ENCODE peak calls at places on chromosomes 5 and 9, in nine cellular contexts. T is choroid plexus epithelial cell, R is neural progenitor cell, M is RWPE1, P is endothelial cell, H is neural crest cell, U is progenitor cell of endocrine pancreas, L is GM12878, S is PC-3. N is an unnamed sample.

GRCh38 chr5:80372780-80373179 is 35.1 kb upstream of the ZFYVE16 start:
- DNase-seq in S (no peak), M (no peak), R (no peak), H (no peak), L (no peak), T (no peak), U (no peak), P (no peak), N (no peak)

GRCh38 chr5:119355636-119356383 is at the start of gene TNFAIP8:
- DNase-seq in P (peak), L (no peak), H (peak), S (peak), T (peak), M (peak), R (peak), U (peak), N (peak)

GRCh38 chr5:19988447-19988846 is 447 bp upstream of the CDH18 start:
- DNase-seq in H (no peak), U (no peak), T (no peak), P (no peak), S (no peak), R (no peak), L (no peak), M (no peak), N (no peak)

GRCh38 chr5:107668933-107669542 is 1.7 kb downstream of the EFNA5 start:
- DNase-seq in M (peak), S (peak), P (peak), H (no peak), T (peak), R (peak), U (no peak), L (no peak), N (no peak)

GRCh38 chr5:135196483-135196882 is 162.5 kb upstream of the PITX1 start:
- DNase-seq in T (no peak), U (no peak), P (no peak), L (no peak), R (no peak), M (no peak), S (no peak), H (no peak), N (no peak)

GRCh38 chr9:112186695-112187094 is 11.6 kb upstream of the SUSD1 start:
- DNase-seq in M (no peak), S (peak), H (no peak), T (no peak), L (no peak), R (no peak), P (no peak), U (no peak), N (no peak)

GRCh38 chr9:23380821-23381220 is 445.2 kb downstream of the ELAVL2 start:
- DNase-seq in S (peak), U (no peak), T (no peak), P (no peak), R (no peak), H (no peak), L (no peak), M (no peak), N (no peak)

GRCh38 chr9:78121488-78121887 is 89.9 kb upstream of the GNAQ start:
- DNase-seq in L (no peak), H (peak), M (peak), U (peak), T (peak), R (peak), S (peak), P (peak), N (peak)

GRCh38 chr5:144812770-144813169 is 642.1 kb downstream of the KCTD16 start:
- DNase-seq in T (peak), M (peak), R (no peak), L (no peak), S (peak), H (no peak), P (no peak), U (no peak), N (no peak)

GRCh38 chr5:114450516-114450909 is 88.6 kb downstream of the KCNN2 start:
- DNase-seq in T (peak), L (no peak), R (peak), H (no peak), U (no peak), P (no peak), S (peak), M (no peak), N (no peak)

GRCh38 chr9:37433754-37434435 is 11.4 kb downstream of the GRHPR start:
- DNase-seq in S (no peak), P (no peak), T (no peak), M (no peak), H (peak), U (no peak), R (peak), L (no peak), N (no peak)

GRCh38 chr9:27353405-27354229 is 56.7 kb upstream of the EQTN start:
- DNase-seq in S (no peak), T (no peak), R (peak), U (no peak), P (no peak), L (peak), M (no peak), H (no peak), N (no peak)

GRCh38 chr5:17185776-17186175 is 31.7 kb upstream of the BASP1 start:
- DNase-seq in T (peak), S (peak), L (no peak), M (no peak), U (no peak), P (no peak), H (no peak), R (no peak), N (no peak)

GRCh38 chr5:170755679-170756456 is 27.7 kb upstream of the GABRP start:
- DNase-seq in S (peak), L (no peak), R (no peak), U (no peak), M (no peak), P (no peak), T (peak), H (no peak), N (no peak)

GRCh38 chr5:132065351-132065937 is 5.0 kb downstream of the IL3 start:
- DNase-seq in L (peak), T (peak), S (peak), H (peak), M (peak), P (peak), R (peak), U (peak), N (peak)

GRCh38 chr5:146365618-146366017 is 27.0 kb downstream of the POU4F3 start:
- DNase-seq in R (peak), L (no peak), P (no peak), H (no peak), S (no peak), U (no peak), M (no peak), T (no peak), N (no peak)

GRCh38 chr5:6831678-6832077 is 118.4 kb downstream of the TENT4A start:
- DNase-seq in T (no peak), U (no peak), M (no peak), P (no peak), R (no peak), H (no peak), L (no peak), S (no peak), N (no peak)
- TF ChIP-seq CTCF in T (no peak), U (peak), M (no peak), P (no peak), R (no peak), H (no peak), L (no peak), S (no peak), N (no peak)

GRCh38 chr9:86042226-86042625 is 57.1 kb downstream of the GOLM1 start:
- DNase-seq in T (no peak), S (no peak), M (no peak), U (no peak), L (no peak), P (no peak), H (no peak), R (no peak), N (no peak)

GRCh38 chr9:86043586-86043985 is 55.8 kb downstream of the GOLM1 start:
- DNase-seq in L (no peak), H (no peak), S (no peak), R (no peak), P (no peak), T (no peak), U (no peak), M (no peak), N (no peak)

GRCh38 chr9:86045654-86046053 is 53.7 kb downstream of the GOLM1 start:
- DNase-seq in T (no peak), L (no peak), U (no peak), M (no peak), H (no peak), S (no peak), P (no peak), R (no peak), N (no peak)

GRCh38 chr9:86046080-86046636 is 53.2 kb downstream of the GOLM1 start:
- DNase-seq in L (no peak), U (no peak), H (no peak), R (no peak), M (no peak), S (peak), P (no peak), T (no peak), N (no peak)

DNA sequence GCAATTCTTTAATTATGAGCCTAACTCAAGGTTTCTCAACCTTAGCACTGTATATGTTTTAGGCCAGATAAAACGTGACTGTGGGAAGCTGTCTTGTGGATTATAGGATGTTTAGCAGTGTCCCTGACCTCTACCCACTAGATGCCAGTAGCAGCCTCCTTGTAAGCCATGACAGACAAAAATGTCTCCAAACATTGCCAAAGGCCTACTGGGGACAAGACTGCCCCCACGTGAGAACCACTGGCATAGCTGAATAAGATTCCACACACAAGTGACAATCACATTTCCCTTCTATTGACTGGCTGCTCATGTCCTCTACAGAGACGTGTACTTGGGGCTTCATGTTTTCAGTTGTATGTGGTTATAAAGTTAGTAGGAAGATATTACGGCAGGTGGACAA is 55.4 kb downstream of the GOLM1 start:
- DNase-seq in P (no peak), H (no peak), L (no peak), M (no peak), R (peak), T (no peak), S (peak), U (no peak), N (no peak)
- TF ChIP-seq CTCF in P (no peak), H (peak), L (no peak), M (no peak), R (peak), T (peak), S (peak), U (no peak), N (no peak)

DNA sequence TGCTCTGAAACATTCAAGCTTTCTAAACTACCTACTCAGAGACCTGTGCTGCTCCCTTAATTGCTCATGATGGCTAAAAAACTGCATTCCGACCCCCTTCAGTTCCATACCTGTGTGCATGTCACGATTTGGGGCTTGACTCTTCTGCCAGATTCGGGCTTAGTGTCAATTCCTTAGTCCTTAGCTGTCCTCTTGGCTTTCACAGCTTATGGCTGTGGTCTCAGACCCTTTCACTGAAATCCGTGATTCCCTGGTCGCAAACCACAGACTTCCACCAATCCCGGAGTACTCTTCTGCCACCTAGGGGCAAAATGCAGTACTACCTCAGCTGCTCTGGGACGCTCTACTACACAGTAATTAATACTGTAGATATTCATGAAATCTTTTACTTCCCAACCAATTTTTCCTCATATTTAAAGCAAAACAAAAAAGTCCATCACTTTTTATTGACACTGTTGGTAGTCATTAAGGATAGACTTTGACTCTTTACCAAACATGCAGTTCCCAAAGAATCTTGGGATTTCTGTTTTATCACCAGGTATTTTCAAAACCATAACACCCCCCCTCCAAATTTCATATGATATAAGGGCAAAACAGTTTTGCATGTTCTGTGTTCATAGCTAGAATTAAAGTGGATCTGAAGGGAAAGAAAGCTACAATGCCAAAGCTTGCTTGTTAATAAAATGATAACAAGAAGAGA is 617.4 kb downstream of the SLCO4C1 start:
- DNase-seq in H (peak), R (peak), M (peak), S (peak), T (peak), L (peak), U (peak), P (peak), N (peak)
- TF ChIP-seq CTCF in H (peak), R (peak), M (peak), S (peak), T (peak), L (peak), U (peak), P (peak), N (peak)

GRCh38 chr9:85420750-85421149 is 321.0 kb downstream of the AGTPBP1 start:
- DNase-seq in P (peak), T (peak), L (no peak), H (peak), U (no peak), M (no peak), S (no peak), R (peak), N (no peak)

GRCh38 chr9:85430659-85431370 is 310.9 kb downstream of the AGTPBP1 start:
- DNase-seq in U (no peak), T (no peak), H (no peak), M (no peak), L (no peak), P (no peak), S (no peak), R (no peak), N (no peak)

GRCh38 chr9:85427749-85428148 is 314.0 kb downstream of the AGTPBP1 start:
- DNase-seq in U (no peak), M (no peak), S (no peak), T (no peak), H (no peak), P (no peak), R (no peak), L (no peak), N (no peak)

GRCh38 chr9:85421641-85422040 is 320.1 kb downstream of the AGTPBP1 start:
- DNase-seq in P (no peak), S (no peak), R (no peak), M (no peak), U (no peak), L (no peak), T (no peak), H (no peak), N (no peak)

DNA sequence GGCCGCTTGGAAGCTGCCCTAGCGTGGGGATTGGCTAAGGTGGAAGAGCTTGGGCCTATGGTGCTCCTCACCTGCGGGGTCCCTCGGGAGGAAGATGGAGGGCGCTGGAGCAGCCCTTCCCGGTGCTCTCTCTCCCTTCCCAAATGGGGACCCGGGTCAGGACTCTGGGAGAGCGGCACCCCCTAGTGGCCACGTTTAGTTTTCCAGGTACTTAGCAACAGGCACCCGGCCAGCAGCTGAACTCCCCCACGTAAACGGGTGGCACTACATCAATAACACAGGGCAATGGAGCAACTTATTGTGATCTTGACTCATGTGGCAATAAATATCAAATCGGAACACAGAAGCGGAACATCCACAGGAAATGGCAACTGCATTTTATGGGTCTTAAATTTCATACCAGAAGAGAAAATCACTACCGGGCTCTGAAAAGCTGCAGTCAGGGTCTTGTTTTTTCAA is 316.6 kb downstream of the AGTPBP1 start:
- DNase-seq in M (peak), H (peak), R (peak), P (peak), T (peak), S (peak), U (peak), L (no peak), N (peak)
- TF ChIP-seq CTCF in M (peak), H (peak), R (peak), P (peak), T (peak), S (peak), U (peak), L (peak), N (peak)